ENCODE peak calls at places on chromosomes 4 and X, in nine cellular contexts. One of them, this sample, is unnamed.

GRCh38 chr4:107615809-107616208 is 104.2 kb downstream of the PAPSS1 start:
- DNase-seq in GM04503: no peak
- DNase-seq in nephron progenitor cell: no peak
- DNase-seq in fibroblast of villous mesenchyme: no peak
- DNase-seq in AG09319: no peak
- DNase-seq in HTR-8/SVneo: no peak
- DNase-seq in RWPE1: no peak
- DNase-seq in activated CD4-positive, alpha-beta T cell treated with anti-CD3 and anti-CD28 coated beads, Interleukin-2, amount 50 U/mL, for 24 hours: no peak
- DNase-seq in transverse colon: no peak
- DNase-seq in this sample: no peak

GRCh38 chr4:26896636-26897035 is 36.0 kb downstream of the STIM2 start:
- DNase-seq in GM04503: peak; percentile 5
- DNase-seq in nephron progenitor cell: no peak
- DNase-seq in fibroblast of villous mesenchyme: peak; percentile 32
- DNase-seq in AG09319: no peak
- DNase-seq in HTR-8/SVneo: peak; percentile 2
- DNase-seq in RWPE1: no peak
- DNase-seq in activated CD4-positive, alpha-beta T cell treated with anti-CD3 and anti-CD28 coated beads, Interleukin-2, amount 50 U/mL, for 24 hours: no peak
- DNase-seq in transverse colon: no peak
- DNase-seq in this sample: peak; percentile 49

GRCh38 chr4:54959656-54960055 is 165.7 kb downstream of the KDR start:
- DNase-seq in GM04503: peak; percentile 99
- DNase-seq in nephron progenitor cell: no peak
- DNase-seq in fibroblast of villous mesenchyme: peak; percentile 40
- DNase-seq in AG09319: peak; percentile 71
- DNase-seq in HTR-8/SVneo: no peak
- DNase-seq in RWPE1: no peak
- DNase-seq in activated CD4-positive, alpha-beta T cell treated with anti-CD3 and anti-CD28 coated beads, Interleukin-2, amount 50 U/mL, for 24 hours: no peak
- DNase-seq in transverse colon: no peak
- DNase-seq in this sample: peak; percentile 99

GRCh38 chr4:45241976-45242375 is 515.6 kb upstream of the GNPDA2 start:
- DNase-seq in GM04503: no peak
- DNase-seq in nephron progenitor cell: no peak
- DNase-seq in fibroblast of villous mesenchyme: no peak
- DNase-seq in AG09319: no peak
- DNase-seq in HTR-8/SVneo: no peak
- DNase-seq in RWPE1: no peak
- DNase-seq in activated CD4-positive, alpha-beta T cell treated with anti-CD3 and anti-CD28 coated beads, Interleukin-2, amount 50 U/mL, for 24 hours: no peak
- DNase-seq in transverse colon: no peak
- DNase-seq in this sample: no peak

GRCh38 chr4:148680884-148681283 is 238.7 kb upstream of the NR3C2 start:
- DNase-seq in GM04503: no peak
- DNase-seq in nephron progenitor cell: no peak
- DNase-seq in fibroblast of villous mesenchyme: no peak
- DNase-seq in AG09319: no peak
- DNase-seq in HTR-8/SVneo: no peak
- DNase-seq in RWPE1: no peak
- DNase-seq in activated CD4-positive, alpha-beta T cell treated with anti-CD3 and anti-CD28 coated beads, Interleukin-2, amount 50 U/mL, for 24 hours: no peak
- DNase-seq in transverse colon: peak; percentile 24
- DNase-seq in this sample: no peak

GRCh38 chrX:128464091-128464490 is 411.9 kb upstream of the ACTRT1 start:
- DNase-seq in GM04503: no peak
- DNase-seq in nephron progenitor cell: no peak
- DNase-seq in fibroblast of villous mesenchyme: no peak
- DNase-seq in AG09319: no peak
- DNase-seq in HTR-8/SVneo: no peak
- DNase-seq in RWPE1: peak; percentile 20
- DNase-seq in activated CD4-positive, alpha-beta T cell treated with anti-CD3 and anti-CD28 coated beads, Interleukin-2, amount 50 U/mL, for 24 hours: no peak
- DNase-seq in transverse colon: no peak
- DNase-seq in this sample: no peak

GRCh38 chrX:110394653-110395052 is 36.0 kb downstream of the RTL9 start:
- DNase-seq in GM04503: no peak
- DNase-seq in nephron progenitor cell: no peak
- DNase-seq in fibroblast of villous mesenchyme: peak; percentile 79
- DNase-seq in AG09319: no peak
- DNase-seq in HTR-8/SVneo: no peak
- DNase-seq in RWPE1: peak; percentile 62
- DNase-seq in activated CD4-positive, alpha-beta T cell treated with anti-CD3 and anti-CD28 coated beads, Interleukin-2, amount 50 U/mL, for 24 hours: no peak
- DNase-seq in transverse colon: no peak
- DNase-seq in this sample: peak; percentile 82

GRCh38 chr4:71026086-71026485 is 32.6 kb downstream of the DCK start:
- DNase-seq in GM04503: peak; percentile 49
- DNase-seq in nephron progenitor cell: no peak
- DNase-seq in fibroblast of villous mesenchyme: peak; percentile 77
- DNase-seq in AG09319: peak; percentile 23
- DNase-seq in HTR-8/SVneo: peak; percentile 28
- DNase-seq in RWPE1: peak; percentile 45
- DNase-seq in activated CD4-positive, alpha-beta T cell treated with anti-CD3 and anti-CD28 coated beads, Interleukin-2, amount 50 U/mL, for 24 hours: no peak
- DNase-seq in transverse colon: no peak
- DNase-seq in this sample: peak; percentile 81

GRCh38 chrX:1883772-1884171 is 268.9 kb downstream of the ASMT start:
- DNase-seq in GM04503: no peak
- DNase-seq in nephron progenitor cell: no peak
- DNase-seq in fibroblast of villous mesenchyme: no peak
- DNase-seq in AG09319: no peak
- DNase-seq in HTR-8/SVneo: peak; percentile 52
- DNase-seq in RWPE1: peak; percentile 30
- DNase-seq in activated CD4-positive, alpha-beta T cell treated with anti-CD3 and anti-CD28 coated beads, Interleukin-2, amount 50 U/mL, for 24 hours: no peak
- DNase-seq in transverse colon: no peak
- DNase-seq in this sample: no peak

GRCh38 chr4:169663894-169664293 is 43.5 kb downstream of the CLCN3 start:
- DNase-seq in GM04503: no peak
- DNase-seq in nephron progenitor cell: no peak
- DNase-seq in fibroblast of villous mesenchyme: no peak
- DNase-seq in AG09319: no peak
- DNase-seq in HTR-8/SVneo: no peak
- DNase-seq in RWPE1: no peak
- DNase-seq in activated CD4-positive, alpha-beta T cell treated with anti-CD3 and anti-CD28 coated beads, Interleukin-2, amount 50 U/mL, for 24 hours: no peak
- DNase-seq in transverse colon: no peak
- DNase-seq in this sample: peak; percentile 42

GRCh38 chr4:115357767-115358166 is 244.3 kb upstream of the NDST4 start:
- DNase-seq in GM04503: no peak
- DNase-seq in nephron progenitor cell: no peak
- DNase-seq in fibroblast of villous mesenchyme: no peak
- DNase-seq in AG09319: no peak
- DNase-seq in HTR-8/SVneo: no peak
- DNase-seq in RWPE1: no peak
- DNase-seq in activated CD4-positive, alpha-beta T cell treated with anti-CD3 and anti-CD28 coated beads, Interleukin-2, amount 50 U/mL, for 24 hours: no peak
- DNase-seq in transverse colon: no peak
- DNase-seq in this sample: no peak

GRCh38 chrX:117996918-117997480 is 119.6 kb downstream of the KLHL13 start:
- DNase-seq in GM04503: no peak
- DNase-seq in nephron progenitor cell: no peak
- DNase-seq in fibroblast of villous mesenchyme: no peak
- DNase-seq in AG09319: no peak
- DNase-seq in HTR-8/SVneo: peak; percentile 0
- DNase-seq in RWPE1: peak; percentile 49
- DNase-seq in activated CD4-positive, alpha-beta T cell treated with anti-CD3 and anti-CD28 coated beads, Interleukin-2, amount 50 U/mL, for 24 hours: no peak
- DNase-seq in transverse colon: no peak
- DNase-seq in this sample: no peak

This sample was measured in foreskin melanocyte.